ENCODE peak calls at places on chromosomes 16 and 17, in four cellular contexts. B, I, W and Y are unnamed samples.

GRCh38 chr16:630815-631405 is at the start of gene WFIKKN1:
- DNase-seq in B (no peak), I (no peak), W (no peak), Y (no peak)

GRCh38 chr17:1958134-1958881 is 66.8 kb downstream of the RTN4RL1 start:
- DNase-seq in B (no peak), I (no peak), W (peak), Y (no peak)

GRCh38 chr17:82858376-82859126 is 18.7 kb upstream of the ZNF750 start:
- DNase-seq in B (no peak), I (no peak), W (no peak), Y (no peak)

GRCh38 chr17:62967111-62967449 is 1.0 kb downstream of the TANC2 start:
- DNase-seq in B (no peak), I (no peak), W (no peak), Y (no peak)

GRCh38 chr16:58814348-58814801 is 80.3 kb upstream of the GOT2 start:
- DNase-seq in B (peak), I (no peak), W (peak), Y (peak)

GRCh38 chr17:82799591-82799990 is 40.2 kb downstream of the ZNF750 start:
- DNase-seq in B (no peak), I (no peak), W (no peak), Y (no peak)

GRCh38 chr16:67864594-67864993 is 8.3 kb upstream of the EDC4 start:
- DNase-seq in B (no peak), I (no peak), W (no peak), Y (no peak)

GRCh38 chr17:8922451-8922850 is 43.1 kb downstream of the PIK3R5 start:
- DNase-seq in B (no peak), I (no peak), W (no peak), Y (no peak)

GRCh38 chr16:66422366-66422765 is 4.7 kb upstream of the BEAN1 start:
- DNase-seq in B (no peak), I (no peak), W (no peak), Y (no peak)

GRCh38 chr17:46072998-46073397 is 73.9 kb downstream of the STH start:
- DNase-seq in B (no peak), I (no peak), W (peak), Y (peak)

GRCh38 chr16:66478733-66479511 is 51.8 kb downstream of the BEAN1 start:
- DNase-seq in B (peak), I (peak), W (peak), Y (peak)

GRCh38 chr17:77312061-77312684 is 171.4 kb downstream of the SEC14L1 start:
- DNase-seq in B (no peak), I (no peak), W (no peak), Y (no peak)

GRCh38 chr16:83826146-83826913 is 18.6 kb downstream of the HSBP1 start:
- DNase-seq in B (peak), I (peak), W (peak), Y (peak)

GRCh38 chr16:77158293-77158692 is 32.7 kb upstream of the MON1B start:
- DNase-seq in B (no peak), I (no peak), W (no peak), Y (no peak)

GRCh38 chr16:25217119-25217511 is 368 bp downstream of the AQP8 start:
- DNase-seq in B (no peak), I (no peak), W (no peak), Y (no peak)

GRCh38 chr17:40191237-40192208 is 14.3 kb downstream of the RAPGEFL1 start:
- DNase-seq in B (peak), I (peak), W (peak), Y (no peak)

GRCh38 chr17:21072623-21073278 is 29.9 kb upstream of the USP22 start:
- DNase-seq in B (no peak), I (no peak), W (no peak), Y (no peak)

GRCh38 chr17:48539177-48539576 is 5.7 kb downstream of the HOXB2 start:
- DNase-seq in B (no peak), I (no peak), W (peak), Y (no peak)

GRCh38 chr16:12062343-12063003 is 85.9 kb downstream of the SNX29 start:
- DNase-seq in B (no peak), I (no peak), W (peak), Y (peak)

GRCh38 chr17:9924735-9925191 is 19.7 kb upstream of the RCVRN start:
- DNase-seq in B (peak), I (no peak), W (peak), Y (peak)

GRCh38 chr16:82753821-82754220 is 127.1 kb downstream of the CDH13 start:
- DNase-seq in B (no peak), I (no peak), W (peak), Y (no peak)

GRCh38 chr17:60231234-60231633 is 81.5 kb downstream of the CA4 start:
- DNase-seq in B (peak), I (no peak), W (no peak), Y (no peak)